ENCODE peak calls at places on chromosome 14, in four cellular contexts. F is foreskin melanocyte, G is NCI-H1930, I is brain microvascular endothelial cell. N is an unnamed sample.

GRCh38 chr14:55585854-55586253 is 5.8 kb downstream of the KTN1 start:
- DNase-seq in F (no peak), G (no peak), I (no peak), N (no peak)

GRCh38 chr14:103594265-103594664 is 31.5 kb downstream of the COA8 start:
- DNase-seq in F (peak), G (no peak), I (peak), N (peak)

GRCh38 chr14:61615743-61616523 is 79.4 kb upstream of the HIF1A start:
- DNase-seq in F (no peak), G (no peak), I (no peak), N (no peak)

GRCh38 chr14:80681651-80682050 is 259.9 kb downstream of the CEP128 start:
- DNase-seq in F (no peak), G (no peak), I (no peak), N (no peak)

GRCh38 chr14:55277972-55278740 is 6.9 kb downstream of the FBXO34 start:
- DNase-seq in F (no peak), G (no peak), I (no peak), N (no peak)

GRCh38 chr14:58272589-58273372 is 25.6 kb upstream of the ARID4A start:
- DNase-seq in F (no peak), G (no peak), I (peak), N (no peak)

GRCh38 chr14:29039171-29039570 is 272.6 kb downstream of the FOXG1 start:
- DNase-seq in F (no peak), G (no peak), I (no peak), N (no peak)

GRCh38 chr14:44396226-44396625 is 110.9 kb downstream of the FSCB start:
- DNase-seq in F (no peak), G (no peak), I (no peak), N (no peak)

GRCh38 chr14:34252227-34252626 is 209.8 kb downstream of the SPTSSA start:
- DNase-seq in F (no peak), G (no peak), I (no peak), N (no peak)

GRCh38 chr14:33120966-33121365 is 182.3 kb downstream of the NPAS3 start:
- DNase-seq in F (peak), G (no peak), I (peak), N (no peak)

GRCh38 chr14:100546051-100546443 is 41.2 kb downstream of the BEGAIN start:
- DNase-seq in F (no peak), G (no peak), I (no peak), N (no peak)

GRCh38 chr14:92577321-92577742 is 63.8 kb downstream of the RIN3 start:
- DNase-seq in F (no peak), G (no peak), I (no peak), N (no peak)

GRCh38 chr14:74062809-74063150 is 21.5 kb downstream of the ALDH6A1 start:
- DNase-seq in F (no peak), G (no peak), I (no peak), N (no peak)

GRCh38 chr14:34059037-34059924 is 108.4 kb upstream of the EGLN3 start:
- DNase-seq in F (no peak), G (no peak), I (no peak), N (no peak)

GRCh38 chr14:96762650-96763049 is 34.5 kb upstream of the VRK1 start:
- DNase-seq in F (peak), G (peak), I (peak), N (peak)

GRCh38 chr14:80388980-80389711 is 177.8 kb upstream of the DIO2 start:
- DNase-seq in F (no peak), G (no peak), I (peak), N (no peak)

GRCh38 chr14:104267895-104268294 is 129.5 kb downstream of the KIF26A start:
- DNase-seq in F (no peak), G (no peak), I (no peak), N (no peak)

GRCh38 chr14:104202259-104203070 is 64.1 kb downstream of the KIF26A start:
- DNase-seq in F (no peak), G (no peak), I (no peak), N (no peak)

GRCh38 chr14:89013698-89014569 is 189.5 kb downstream of the TTC8 start:
- DNase-seq in F (no peak), G (peak), I (no peak), N (peak)

GRCh38 chr14:50560929-50561280 is 960 bp downstream of the ATL1 start:
- DNase-seq in F (peak), G (peak), I (peak), N (peak)

GRCh38 chr14:88829188-88829587 is 4.7 kb downstream of the TTC8 start:
- DNase-seq in F (no peak), G (no peak), I (no peak), N (no peak)

GRCh38 chr14:80636071-80636470 is 305.5 kb downstream of the CEP128 start:
- DNase-seq in F (no peak), G (no peak), I (peak), N (no peak)

N was measured in NCI-H187.